ENCODE peak calls at places on chromosomes 2 and 18, in eight cellular contexts. One of them, this sample, is unnamed.

GRCh38 chr2:237889811-237890210 is 30.4 kb downstream of the RAMP1 start:
- DNase-seq in activated effector memory CD4-positive, alpha-beta T cell treated with Interleukin-2 at 50 U/mL for 16 hours: no peak
- DNase-seq in cardiac fibroblast: no peak
- DNase-seq in A172: no peak
- DNase-seq in A549: no peak
- DNase-seq in CD8-positive, alpha-beta memory T cell: no peak
- DNase-seq in LNCaP clone FGC: no peak
- DNase-seq in NCI-H1436: no peak
- DNase-seq in this sample: no peak

GRCh38 chr18:49019446-49020045 is 68.8 kb upstream of the SMAD7 start:
- DNase-seq in activated effector memory CD4-positive, alpha-beta T cell treated with Interleukin-2 at 50 U/mL for 16 hours: no peak
- DNase-seq in cardiac fibroblast: no peak
- DNase-seq in A172: no peak
- DNase-seq in A549: no peak
- DNase-seq in CD8-positive, alpha-beta memory T cell: no peak
- DNase-seq in LNCaP clone FGC: no peak
- DNase-seq in NCI-H1436: no peak
- DNase-seq in this sample: no peak

GRCh38 chr2:105438104-105438929 is 39.5 kb upstream of the FHL2 start:
- DNase-seq in activated effector memory CD4-positive, alpha-beta T cell treated with Interleukin-2 at 50 U/mL for 16 hours: no peak
- DNase-seq in cardiac fibroblast: peak; percentile 49
- DNase-seq in A172: peak; percentile 42
- DNase-seq in A549: no peak
- DNase-seq in CD8-positive, alpha-beta memory T cell: no peak
- DNase-seq in LNCaP clone FGC: no peak
- DNase-seq in NCI-H1436: no peak
- DNase-seq in this sample: no peak

GRCh38 chr2:96655491-96655973 is 13.0 kb downstream of the FER1L5 start:
- DNase-seq in activated effector memory CD4-positive, alpha-beta T cell treated with Interleukin-2 at 50 U/mL for 16 hours: no peak
- DNase-seq in cardiac fibroblast: no peak
- DNase-seq in A172: no peak
- DNase-seq in A549: no peak
- DNase-seq in CD8-positive, alpha-beta memory T cell: no peak
- DNase-seq in LNCaP clone FGC: no peak
- DNase-seq in NCI-H1436: no peak
- DNase-seq in this sample: no peak

GRCh38 chr2:73736855-73737779 is at the start of gene TPRKB:
- DNase-seq in activated effector memory CD4-positive, alpha-beta T cell treated with Interleukin-2 at 50 U/mL for 16 hours: peak; percentile 92
- DNase-seq in cardiac fibroblast: peak; percentile 99
- DNase-seq in A172: peak; percentile 97
- DNase-seq in A549: peak; percentile 100
- DNase-seq in CD8-positive, alpha-beta memory T cell: peak; percentile 88
- DNase-seq in LNCaP clone FGC: peak; percentile 75
- DNase-seq in NCI-H1436: peak; percentile 98
- DNase-seq in this sample: peak; percentile 94

GRCh38 chr2:210072922-210073509 is 70.6 kb downstream of the RPE start:
- DNase-seq in activated effector memory CD4-positive, alpha-beta T cell treated with Interleukin-2 at 50 U/mL for 16 hours: no peak
- DNase-seq in cardiac fibroblast: peak; percentile 71
- DNase-seq in A172: peak; percentile 37
- DNase-seq in A549: peak; percentile 2
- DNase-seq in CD8-positive, alpha-beta memory T cell: no peak
- DNase-seq in LNCaP clone FGC: peak; percentile 26
- DNase-seq in NCI-H1436: peak; percentile 12
- DNase-seq in this sample: no peak

GRCh38 chr2:241867776-241868420 is 1.6 kb upstream of the RTP5 start:
- DNase-seq in activated effector memory CD4-positive, alpha-beta T cell treated with Interleukin-2 at 50 U/mL for 16 hours: peak; percentile 30
- DNase-seq in cardiac fibroblast: no peak
- DNase-seq in A172: no peak
- DNase-seq in A549: no peak
- DNase-seq in CD8-positive, alpha-beta memory T cell: peak; percentile 68
- DNase-seq in LNCaP clone FGC: no peak
- DNase-seq in NCI-H1436: no peak
- DNase-seq in this sample: peak; percentile 81

GRCh38 chr18:48713302-48713701 is 174.5 kb downstream of the CTIF start:
- DNase-seq in activated effector memory CD4-positive, alpha-beta T cell treated with Interleukin-2 at 50 U/mL for 16 hours: no peak
- DNase-seq in cardiac fibroblast: peak; percentile 75
- DNase-seq in A172: no peak
- DNase-seq in A549: no peak
- DNase-seq in CD8-positive, alpha-beta memory T cell: no peak
- DNase-seq in LNCaP clone FGC: no peak
- DNase-seq in NCI-H1436: no peak
- DNase-seq in this sample: no peak

GRCh38 chr2:205731521-205731965 is 49.2 kb downstream of the NRP2 start:
- DNase-seq in activated effector memory CD4-positive, alpha-beta T cell treated with Interleukin-2 at 50 U/mL for 16 hours: no peak
- DNase-seq in cardiac fibroblast: peak; percentile 94
- DNase-seq in A172: peak; percentile 42
- DNase-seq in A549: no peak
- DNase-seq in CD8-positive, alpha-beta memory T cell: no peak
- DNase-seq in LNCaP clone FGC: no peak
- DNase-seq in NCI-H1436: no peak
- DNase-seq in this sample: no peak

GRCh38 chr18:58338961-58339722 is 289.7 kb downstream of the ALPK2 start:
- DNase-seq in activated effector memory CD4-positive, alpha-beta T cell treated with Interleukin-2 at 50 U/mL for 16 hours: no peak
- DNase-seq in cardiac fibroblast: peak; percentile 44
- DNase-seq in A172: no peak
- DNase-seq in A549: no peak
- DNase-seq in CD8-positive, alpha-beta memory T cell: no peak
- DNase-seq in LNCaP clone FGC: no peak
- DNase-seq in NCI-H1436: no peak
- DNase-seq in this sample: no peak

GRCh38 chr2:84674586-84674985 is 158.3 kb downstream of the DNAH6 start:
- DNase-seq in activated effector memory CD4-positive, alpha-beta T cell treated with Interleukin-2 at 50 U/mL for 16 hours: no peak
- DNase-seq in cardiac fibroblast: no peak
- DNase-seq in A172: no peak
- DNase-seq in A549: no peak
- DNase-seq in CD8-positive, alpha-beta memory T cell: no peak
- DNase-seq in LNCaP clone FGC: no peak
- DNase-seq in NCI-H1436: no peak
- DNase-seq in this sample: no peak

GRCh38 chr2:166632616-166633015 is 138.6 kb upstream of the SCN7A start:
- DNase-seq in activated effector memory CD4-positive, alpha-beta T cell treated with Interleukin-2 at 50 U/mL for 16 hours: no peak
- DNase-seq in cardiac fibroblast: peak; percentile 89
- DNase-seq in A172: peak; percentile 96
- DNase-seq in A549: no peak
- DNase-seq in CD8-positive, alpha-beta memory T cell: no peak
- DNase-seq in LNCaP clone FGC: no peak
- DNase-seq in NCI-H1436: no peak
- DNase-seq in this sample: no peak

GRCh38 chr2:171520471-171520870 is 1.8 kb upstream of the CYBRD1 start:
- DNase-seq in activated effector memory CD4-positive, alpha-beta T cell treated with Interleukin-2 at 50 U/mL for 16 hours: no peak
- DNase-seq in cardiac fibroblast: no peak
- DNase-seq in A172: no peak
- DNase-seq in A549: no peak
- DNase-seq in CD8-positive, alpha-beta memory T cell: no peak
- DNase-seq in LNCaP clone FGC: no peak
- DNase-seq in NCI-H1436: no peak
- DNase-seq in this sample: no peak

GRCh38 chr2:176167398-176167797 is 10.3 kb downstream of the HOXD3 start:
- DNase-seq in activated effector memory CD4-positive, alpha-beta T cell treated with Interleukin-2 at 50 U/mL for 16 hours: no peak
- DNase-seq in cardiac fibroblast: no peak
- DNase-seq in A172: no peak
- DNase-seq in A549: no peak
- DNase-seq in CD8-positive, alpha-beta memory T cell: no peak
- DNase-seq in LNCaP clone FGC: no peak
- DNase-seq in NCI-H1436: no peak
- DNase-seq in this sample: no peak

GRCh38 chr2:98486374-98486981 is 41.8 kb downstream of the INPP4A start:
- DNase-seq in activated effector memory CD4-positive, alpha-beta T cell treated with Interleukin-2 at 50 U/mL for 16 hours: no peak
- DNase-seq in cardiac fibroblast: no peak
- DNase-seq in A172: no peak
- DNase-seq in A549: no peak
- DNase-seq in CD8-positive, alpha-beta memory T cell: no peak
- DNase-seq in LNCaP clone FGC: no peak
- DNase-seq in NCI-H1436: no peak
- DNase-seq in this sample: no peak

GRCh38 chr18:49697757-49698595 is 115.4 kb downstream of the ACAA2 start:
- DNase-seq in activated effector memory CD4-positive, alpha-beta T cell treated with Interleukin-2 at 50 U/mL for 16 hours: no peak
- DNase-seq in cardiac fibroblast: peak; percentile 46
- DNase-seq in A172: no peak
- DNase-seq in A549: no peak
- DNase-seq in CD8-positive, alpha-beta memory T cell: no peak
- DNase-seq in LNCaP clone FGC: no peak
- DNase-seq in NCI-H1436: no peak
- DNase-seq in this sample: no peak

GRCh38 chr2:216115224-216115582 is 6.1 kb downstream of the XRCC5 start:
- DNase-seq in activated effector memory CD4-positive, alpha-beta T cell treated with Interleukin-2 at 50 U/mL for 16 hours: no peak
- DNase-seq in cardiac fibroblast: peak; percentile 22
- DNase-seq in A172: no peak
- DNase-seq in A549: peak; percentile 13
- DNase-seq in CD8-positive, alpha-beta memory T cell: no peak
- DNase-seq in LNCaP clone FGC: no peak
- DNase-seq in NCI-H1436: peak; percentile 23
- DNase-seq in this sample: no peak

GRCh38 chr2:112626604-112627059 is 19.1 kb upstream of the SLC20A1 start:
- DNase-seq in activated effector memory CD4-positive, alpha-beta T cell treated with Interleukin-2 at 50 U/mL for 16 hours: peak; percentile 54
- DNase-seq in cardiac fibroblast: peak; percentile 77
- DNase-seq in A172: peak; percentile 83
- DNase-seq in A549: peak; percentile 64
- DNase-seq in CD8-positive, alpha-beta memory T cell: peak; percentile 35
- DNase-seq in LNCaP clone FGC: no peak
- DNase-seq in NCI-H1436: peak; percentile 48
- DNase-seq in this sample: peak; percentile 58

GRCh38 chr2:40511661-40512213 is 59.8 kb upstream of the SLC8A1 start:
- DNase-seq in activated effector memory CD4-positive, alpha-beta T cell treated with Interleukin-2 at 50 U/mL for 16 hours: no peak
- DNase-seq in cardiac fibroblast: peak; percentile 95
- DNase-seq in A172: no peak
- DNase-seq in A549: no peak
- DNase-seq in CD8-positive, alpha-beta memory T cell: no peak
- DNase-seq in LNCaP clone FGC: no peak
- DNase-seq in NCI-H1436: no peak
- DNase-seq in this sample: no peak

GRCh38 chr2:164843346-164843841 is 1.8 kb upstream of the COBLL1 start:
- DNase-seq in activated effector memory CD4-positive, alpha-beta T cell treated with Interleukin-2 at 50 U/mL for 16 hours: no peak
- DNase-seq in cardiac fibroblast: no peak
- DNase-seq in A172: no peak
- DNase-seq in A549: no peak
- DNase-seq in CD8-positive, alpha-beta memory T cell: no peak
- DNase-seq in LNCaP clone FGC: no peak
- DNase-seq in NCI-H1436: no peak
- DNase-seq in this sample: no peak

GRCh38 chr2:186582698-186583097 is 7.2 kb upstream of the ITGAV start:
- DNase-seq in activated effector memory CD4-positive, alpha-beta T cell treated with Interleukin-2 at 50 U/mL for 16 hours: no peak
- DNase-seq in cardiac fibroblast: no peak
- DNase-seq in A172: no peak
- DNase-seq in A549: no peak
- DNase-seq in CD8-positive, alpha-beta memory T cell: no peak
- DNase-seq in LNCaP clone FGC: no peak
- DNase-seq in NCI-H1436: no peak
- DNase-seq in this sample: no peak

GRCh38 chr2:160434254-160434948 is 59.2 kb downstream of the RBMS1 start:
- DNase-seq in activated effector memory CD4-positive, alpha-beta T cell treated with Interleukin-2 at 50 U/mL for 16 hours: no peak
- DNase-seq in cardiac fibroblast: no peak
- DNase-seq in A172: no peak
- DNase-seq in A549: no peak
- DNase-seq in CD8-positive, alpha-beta memory T cell: no peak
- DNase-seq in LNCaP clone FGC: no peak
- DNase-seq in NCI-H1436: no peak
- DNase-seq in this sample: no peak

GRCh38 chr18:23967321-23968089 is 47.0 kb upstream of the TTC39C start:
- DNase-seq in activated effector memory CD4-positive, alpha-beta T cell treated with Interleukin-2 at 50 U/mL for 16 hours: peak; percentile 18
- DNase-seq in cardiac fibroblast: no peak
- DNase-seq in A172: no peak
- DNase-seq in A549: no peak
- DNase-seq in CD8-positive, alpha-beta memory T cell: peak; percentile 13
- DNase-seq in LNCaP clone FGC: no peak
- DNase-seq in NCI-H1436: no peak
- DNase-seq in this sample: peak; percentile 37

GRCh38 chr2:8214221-8214620 is 467.6 kb upstream of the ID2 start:
- DNase-seq in activated effector memory CD4-positive, alpha-beta T cell treated with Interleukin-2 at 50 U/mL for 16 hours: no peak
- DNase-seq in cardiac fibroblast: no peak
- DNase-seq in A172: no peak
- DNase-seq in A549: no peak
- DNase-seq in CD8-positive, alpha-beta memory T cell: no peak
- DNase-seq in LNCaP clone FGC: no peak
- DNase-seq in NCI-H1436: no peak
- DNase-seq in this sample: no peak

GRCh38 chr2:46351388-46352141 is 54.4 kb downstream of the EPAS1 start:
- DNase-seq in activated effector memory CD4-positive, alpha-beta T cell treated with Interleukin-2 at 50 U/mL for 16 hours: peak; percentile 66
- DNase-seq in cardiac fibroblast: no peak
- DNase-seq in A172: no peak
- DNase-seq in A549: no peak
- DNase-seq in CD8-positive, alpha-beta memory T cell: peak; percentile 24
- DNase-seq in LNCaP clone FGC: no peak
- DNase-seq in NCI-H1436: no peak
- DNase-seq in this sample: peak; percentile 23

GRCh38 chr2:186912979-186913378 is 64.0 kb upstream of the ZSWIM2 start:
- DNase-seq in activated effector memory CD4-positive, alpha-beta T cell treated with Interleukin-2 at 50 U/mL for 16 hours: no peak
- DNase-seq in cardiac fibroblast: no peak
- DNase-seq in A172: no peak
- DNase-seq in A549: no peak
- DNase-seq in CD8-positive, alpha-beta memory T cell: no peak
- DNase-seq in LNCaP clone FGC: no peak
- DNase-seq in NCI-H1436: no peak
- DNase-seq in this sample: no peak

GRCh38 chr18:77000527-77000926 is 132.1 kb downstream of the MBP start:
- DNase-seq in activated effector memory CD4-positive, alpha-beta T cell treated with Interleukin-2 at 50 U/mL for 16 hours: peak; percentile 12
- DNase-seq in cardiac fibroblast: peak; percentile 60
- DNase-seq in A172: peak; percentile 6
- DNase-seq in A549: peak; percentile 23
- DNase-seq in CD8-positive, alpha-beta memory T cell: peak; percentile 44
- DNase-seq in LNCaP clone FGC: no peak
- DNase-seq in NCI-H1436: peak; percentile 35
- DNase-seq in this sample: peak; percentile 47

GRCh38 chr2:189082576-189082975 is 97.0 kb downstream of the COL5A2 start:
- DNase-seq in activated effector memory CD4-positive, alpha-beta T cell treated with Interleukin-2 at 50 U/mL for 16 hours: no peak
- DNase-seq in cardiac fibroblast: peak; percentile 23
- DNase-seq in A172: no peak
- DNase-seq in A549: no peak
- DNase-seq in CD8-positive, alpha-beta memory T cell: no peak
- DNase-seq in LNCaP clone FGC: no peak
- DNase-seq in NCI-H1436: no peak
- DNase-seq in this sample: no peak

GRCh38 chr2:177644838-177645237 is 252.3 kb downstream of the AGPS start:
- DNase-seq in activated effector memory CD4-positive, alpha-beta T cell treated with Interleukin-2 at 50 U/mL for 16 hours: no peak
- DNase-seq in cardiac fibroblast: no peak
- DNase-seq in A172: no peak
- DNase-seq in A549: no peak
- DNase-seq in CD8-positive, alpha-beta memory T cell: no peak
- DNase-seq in LNCaP clone FGC: no peak
- DNase-seq in NCI-H1436: no peak
- DNase-seq in this sample: no peak

GRCh38 chr2:99725810-99726209 is 236.0 kb upstream of the REV1 start:
- DNase-seq in activated effector memory CD4-positive, alpha-beta T cell treated with Interleukin-2 at 50 U/mL for 16 hours: no peak
- DNase-seq in cardiac fibroblast: no peak
- DNase-seq in A172: no peak
- DNase-seq in A549: no peak
- DNase-seq in CD8-positive, alpha-beta memory T cell: no peak
- DNase-seq in LNCaP clone FGC: no peak
- DNase-seq in NCI-H1436: no peak
- DNase-seq in this sample: no peak

GRCh38 chr2:181823405-181823804 is 68.1 kb upstream of the ITPRID2 start:
- DNase-seq in activated effector memory CD4-positive, alpha-beta T cell treated with Interleukin-2 at 50 U/mL for 16 hours: no peak
- DNase-seq in cardiac fibroblast: no peak
- DNase-seq in A172: no peak
- DNase-seq in A549: no peak
- DNase-seq in CD8-positive, alpha-beta memory T cell: no peak
- DNase-seq in LNCaP clone FGC: no peak
- DNase-seq in NCI-H1436: no peak
- DNase-seq in this sample: no peak